ENCODE peak calls at places on chromosomes 3 and 15, in eight cellular contexts. D, P, V, U, S, T, C and A are unnamed samples.
A peak's percentile ranks its signal among the peaks of the same experiment; 100 is the strongest.

GRCh38 chr3:106813742-106814141 is 563.5 kb upstream of the CCDC54 start:
- DNase-seq in D (no peak), P (no peak), V (no peak), U (no peak), S (no peak), T (no peak), C (no peak), A (no peak)

GRCh38 chr3:136979684-136980083 is 21.9 kb downstream of the IL20RB start:
- DNase-seq in D (no peak), P (no peak), V (no peak), U (no peak), S (no peak), T (no peak), C (no peak), A (no peak)

GRCh38 chr3:4985330-4986174 is 6.3 kb downstream of the BHLHE40 start:
- DNase-seq in D (no peak), P (no peak), V (no peak), U (no peak), S (peak; percentile 90), T (no peak), C (no peak), A (peak; percentile 86)

GRCh38 chr3:37099469-37099868 is 74.9 kb downstream of the LRRFIP2 start:
- DNase-seq in D (no peak), P (no peak), V (no peak), U (no peak), S (no peak), T (no peak), C (no peak), A (no peak)

GRCh38 chr3:123586131-123586530 is 1.3 kb upstream of the HACD2 start:
- DNase-seq in D (no peak), P (peak; percentile 60), V (peak; percentile 40), U (peak; percentile 57), S (no peak), T (peak; percentile 37), C (peak; percentile 58), A (peak; percentile 90)

GRCh38 chr3:119779731-119780383 is 2.0 kb upstream of the NR1I2 start:
- DNase-seq in D (no peak), P (no peak), V (no peak), U (no peak), S (no peak), T (no peak), C (no peak), A (no peak)

GRCh38 chr3:43892061-43892460 is 201.3 kb downstream of the ABHD5 start:
- DNase-seq in D (no peak), P (no peak), V (no peak), U (no peak), S (no peak), T (no peak), C (no peak), A (no peak)

GRCh38 chr15:99052205-99052604 is 44.6 kb upstream of the PGPEP1L start:
- DNase-seq in D (no peak), P (no peak), V (no peak), U (no peak), S (no peak), T (no peak), C (no peak), A (peak; percentile 17)

GRCh38 chr15:101126618-101127502 is 125.0 kb downstream of the CHSY1 start:
- DNase-seq in D (peak; percentile 35), P (no peak), V (no peak), U (no peak), S (no peak), T (no peak), C (no peak), A (peak; percentile 49)

GRCh38 chr3:100047455-100048141 is 66.7 kb downstream of the FILIP1L start:
- DNase-seq in D (no peak), P (peak; percentile 41), V (no peak), U (no peak), S (no peak), T (no peak), C (no peak), A (no peak)

GRCh38 chr3:5013021-5013906 is 34.0 kb downstream of the BHLHE40 start:
- DNase-seq in D (no peak), P (peak; percentile 51), V (peak; percentile 43), U (no peak), S (no peak), T (no peak), C (no peak), A (peak; percentile 91)

GRCh38 chr3:177595789-177596188 is 398.5 kb upstream of the TBL1XR1 start:
- DNase-seq in D (no peak), P (no peak), V (no peak), U (no peak), S (no peak), T (no peak), C (no peak), A (no peak)
- H3K4me1 ChIP-seq in D (peaks cover 67% of the 10 kb centered on the region), P (peaks cover 17% of the 10 kb centered on the region), V (peaks cover 17% of the 10 kb centered on the region), U (peaks cover 9% of the 10 kb centered on the region), S (no peaks in the 10 kb centered on the region), T (peaks cover 28% of the 10 kb centered on the region), C (peaks cover 13% of the 10 kb centered on the region), A (no peaks in the 10 kb centered on the region)

GRCh38 chr15:89628301-89628700 is 27.0 kb downstream of the KIF7 start:
- DNase-seq in D (peak; percentile 43), P (no peak), V (no peak), U (no peak), S (no peak), T (no peak), C (no peak), A (no peak)
- H3K36me3 ChIP-seq in D (no peaks in the 10 kb centered on the region), P (no peaks in the 10 kb centered on the region), V (peaks cover 85% of the 10 kb centered on the region), U (no peaks in the 10 kb centered on the region), S (peaks cover 4% of the 10 kb centered on the region), T (no peaks in the 10 kb centered on the region), C (no peaks in the 10 kb centered on the region), A (peaks cover 90% of the 10 kb centered on the region)

DNA sequence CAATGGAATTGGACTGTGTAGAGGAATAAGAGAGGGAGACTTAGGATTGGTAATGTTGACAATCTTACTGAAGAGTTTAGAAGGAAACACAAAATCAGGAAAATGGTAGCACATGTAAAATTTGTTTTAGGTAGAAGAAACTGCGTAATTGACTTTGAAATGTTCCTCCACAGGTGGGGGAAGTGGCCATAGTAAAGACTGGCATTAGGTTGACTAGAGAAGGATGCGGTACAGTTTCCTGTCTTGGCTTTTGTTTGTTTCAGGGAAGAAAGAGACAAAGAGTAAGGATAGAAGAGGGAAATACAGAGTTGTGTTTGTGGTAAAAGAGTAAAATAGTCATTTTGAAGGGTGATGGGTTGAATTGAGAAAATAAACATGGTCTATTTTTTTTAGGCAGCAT is 253.6 kb upstream of the ZNF717 start:
- DNase-seq in D (no peak), P (no peak), V (no peak), U (no peak), S (no peak), T (no peak), C (no peak), A (no peak)
- H3K27ac ChIP-seq in D (no peak overlapping the region), P (no peak overlapping the region), V (no peak overlapping the region), U (no peak overlapping the region), S (no peak overlapping the region), T (no peak overlapping the region), C (no peak overlapping the region), A (no peak overlapping the region)

GRCh38 chr3:113091417-113091816 is 100.6 kb downstream of the GTPBP8 start:
- DNase-seq in D (no peak), P (no peak), V (no peak), U (no peak), S (no peak), T (no peak), C (no peak), A (no peak)

GRCh38 chr3:113088616-113089015 is 97.8 kb downstream of the GTPBP8 start:
- DNase-seq in D (no peak), P (no peak), V (no peak), U (no peak), S (no peak), T (no peak), C (no peak), A (no peak)

GRCh38 chr3:113096158-113096893 is 105.5 kb downstream of the GTPBP8 start:
- DNase-seq in D (no peak), P (no peak), V (no peak), U (no peak), S (no peak), T (no peak), C (no peak), A (no peak)

GRCh38 chr3:113094514-113094913 is 103.7 kb downstream of the GTPBP8 start:
- DNase-seq in D (no peak), P (no peak), V (no peak), U (no peak), S (no peak), T (no peak), C (no peak), A (no peak)

DNA sequence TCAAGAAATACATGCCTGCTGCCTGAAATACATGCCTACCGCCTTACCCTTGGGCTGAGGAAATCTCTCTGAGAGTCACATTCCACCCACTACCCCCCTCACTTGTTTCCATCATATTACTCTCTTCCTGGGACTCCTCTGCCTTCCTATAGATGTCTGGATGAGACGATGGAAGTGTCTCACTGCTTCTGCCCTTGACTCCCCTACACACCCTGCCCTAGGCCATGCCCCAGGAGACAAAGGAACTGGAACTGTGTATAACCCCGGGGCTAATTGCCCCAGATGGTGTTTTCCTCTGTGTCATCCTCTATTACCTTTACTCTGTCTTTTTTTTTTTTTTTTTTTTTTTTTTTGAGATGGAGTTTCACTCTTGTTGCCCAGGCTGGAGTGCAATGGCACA is 102.0 kb downstream of the GTPBP8 start:
- DNase-seq in D (no peak), P (no peak), V (no peak), U (no peak), S (no peak), T (no peak), C (no peak), A (no peak)
- H3K4me1 ChIP-seq in D (no peaks in the 10 kb centered on the region), P (no peaks in the 10 kb centered on the region), V (no peaks in the 10 kb centered on the region), U (no peaks in the 10 kb centered on the region), S (no peaks in the 10 kb centered on the region), T (no peaks in the 10 kb centered on the region), C (no peaks in the 10 kb centered on the region), A (no peaks in the 10 kb centered on the region)

GRCh38 chr15:41992151-41992802 is 19.9 kb upstream of the EHD4 start:
- DNase-seq in D (no peak), P (no peak), V (no peak), U (no peak), S (no peak), T (no peak), C (no peak), A (no peak)

GRCh38 chr15:41989573-41990242 is 17.4 kb upstream of the EHD4 start:
- DNase-seq in D (peak; percentile 80), P (peak; percentile 89), V (peak; percentile 91), U (peak; percentile 85), S (peak; percentile 71), T (peak; percentile 87), C (peak; percentile 90), A (peak; percentile 99)

GRCh38 chr15:41988896-41989572 is 16.7 kb upstream of the EHD4 start:
- DNase-seq in D (no peak), P (no peak), V (no peak), U (no peak), S (no peak), T (no peak), C (no peak), A (no peak)

GRCh38 chr15:41990243-41990605 is 17.9 kb upstream of the EHD4 start:
- DNase-seq in D (no peak), P (no peak), V (no peak), U (no peak), S (no peak), T (no peak), C (no peak), A (peak; percentile 60)

DNA sequence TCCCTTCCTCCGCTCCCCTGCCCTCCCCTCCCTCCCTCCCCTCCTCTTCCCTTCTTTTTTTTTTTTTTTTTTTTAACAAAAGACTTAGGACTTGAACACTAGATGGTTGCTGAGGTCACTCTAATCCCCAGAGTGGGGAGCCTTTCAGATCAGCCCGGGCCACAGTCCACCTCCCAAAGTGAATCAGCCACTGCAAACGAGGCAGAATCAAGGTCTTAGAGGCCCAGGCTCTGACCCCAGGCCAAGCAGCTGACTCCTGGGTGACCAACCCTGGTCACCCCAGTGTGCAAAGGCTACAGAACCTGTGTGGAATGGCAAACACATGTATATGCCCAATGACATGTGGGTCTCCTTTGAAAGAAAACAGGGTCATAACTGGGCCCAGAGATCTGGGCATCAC is 18.3 kb upstream of the EHD4 start:
- DNase-seq in D (no peak), P (no peak), V (no peak), U (no peak), S (no peak), T (no peak), C (no peak), A (peak; percentile 33)
- H3K36me3 ChIP-seq in D (no peaks in the 10 kb centered on the region), P (no peaks in the 10 kb centered on the region), V (no peaks in the 10 kb centered on the region), U (no peaks in the 10 kb centered on the region), S (no peaks in the 10 kb centered on the region), T (no peaks in the 10 kb centered on the region), C (no peaks in the 10 kb centered on the region), A (no peaks in the 10 kb centered on the region)